ENCODE peak calls at places on chromosomes 4 and X, in five cellular contexts. Q is CD8-positive, alpha-beta memory T cell; G is Panc1; E is tibial nerve; H is GM23248. Y is an unnamed sample.

GRCh38 chr4:152983774-152984411 is 47.8 kb downstream of the FHDC1 start:
- DNase-seq in Q (no peak), G (no peak), E (no peak), H (peak), Y (no peak)

GRCh38 chrX:134144231-134144630 is 92.8 kb upstream of the CCDC160 start:
- DNase-seq in Q (no peak), G (no peak), E (no peak), H (peak), Y (no peak)

GRCh38 chr4:6372649-6373525 is 99.5 kb downstream of the PPP2R2C start:
- DNase-seq in Q (no peak), G (no peak), E (no peak), H (peak), Y (peak)

GRCh38 chr4:69156913-69157312 is 57.6 kb downstream of the UGT2B11 start:
- DNase-seq in Q (no peak), G (no peak), E (no peak), H (peak), Y (peak)

GRCh38 chr4:158121203-158121586 is 51.6 kb downstream of the GASK1B start:
- DNase-seq in Q (no peak), G (no peak), E (no peak), H (peak), Y (no peak)

GRCh38 chr4:80365928-80366327 is 30.4 kb downstream of the CFAP299 start:
- DNase-seq in Q (peak), G (no peak), E (no peak), H (peak), Y (peak)

GRCh38 chr4:168612435-168613139 is 115.7 kb downstream of the PALLD start:
- DNase-seq in Q (no peak), G (no peak), E (no peak), H (peak), Y (no peak)

GRCh38 chrX:132751043-132751690 is 207.3 kb downstream of the HS6ST2 start:
- DNase-seq in Q (no peak), G (no peak), E (no peak), H (no peak), Y (no peak)

GRCh38 chr4:48906283-48907173 is at the start of gene OCIAD2:
- DNase-seq in Q (peak), G (no peak), E (no peak), H (peak), Y (peak)

GRCh38 chrX:36908801-36909403 is 99.3 kb upstream of the FAM47C start:
- DNase-seq in Q (no peak), G (no peak), E (no peak), H (peak), Y (no peak)

GRCh38 chr4:182449186-182449880 is 206.1 kb downstream of the TENM3 start:
- DNase-seq in Q (no peak), G (no peak), E (no peak), H (no peak), Y (peak)
- H3K27ac ChIP-seq in Q (no peak), G (no peak), E (peak), H (no peak), Y (no peak)

GRCh38 chr4:15755781-15756180 is 22.3 kb upstream of the CD38 start:
- DNase-seq in Q (no peak), G (no peak), E (no peak), H (no peak), Y (no peak)
- H3K4me3 ChIP-seq in Q (peak), G (no peak), E (no peak), H (no peak), Y (no peak)

GRCh38 chr4:77181737-77182136 is 24.7 kb downstream of the CCNG2 start:
- DNase-seq in Q (no peak), G (no peak), E (no peak), H (no peak), Y (no peak)
- H3K27ac ChIP-seq in Q (no peak), G (no peak), E (no peak), H (no peak), Y (no peak)

GRCh38 chrX:108735680-108736508 is 469 bp downstream of the IRS4 start:
- DNase-seq in Q (no peak), G (no peak), E (no peak), H (peak), Y (no peak)
- H3K4me3 ChIP-seq in Q (no peak), G (peak), E (peak), H (peak), Y (peak)

DNA sequence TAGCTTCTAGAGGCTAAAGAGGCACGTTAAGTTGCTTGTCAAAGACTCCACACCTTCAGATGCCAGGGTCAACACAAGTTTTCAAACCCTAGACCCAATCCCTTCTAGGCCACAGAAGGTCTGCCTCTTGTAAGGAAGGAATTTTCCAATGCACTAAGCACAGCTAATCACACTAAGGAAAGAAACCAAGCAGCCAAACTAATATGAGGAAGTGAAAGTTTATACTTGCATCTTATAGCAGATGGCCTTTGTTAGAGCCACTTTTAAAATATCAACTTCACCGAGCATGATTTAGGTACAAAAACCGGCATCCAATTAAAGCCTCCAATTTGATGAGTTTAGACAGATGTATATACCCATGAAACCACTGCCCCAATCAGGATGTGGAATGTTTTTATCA is 9.9 kb downstream of the FHL1 start:
- DNase-seq in Q (no peak), G (no peak), E (no peak), H (no peak), Y (no peak)
- H3K27ac ChIP-seq in Q (no peak), G (no peak), E (no peak), H (no peak), Y (no peak)

GRCh38 chr4:125368161-125368560 is 53.4 kb downstream of the FAT4 start:
- DNase-seq in Q (no peak), G (no peak), E (no peak), H (peak), Y (no peak)
- H3K4me3 ChIP-seq in Q (no peak), G (no peak), E (peak), H (peak), Y (no peak)

GRCh38 chr4:118753096-118753495 is 67.9 kb downstream of the METTL14 start:
- DNase-seq in Q (no peak), G (no peak), E (no peak), H (no peak), Y (no peak)

GRCh38 chr4:118753685-118754084 is 68.5 kb downstream of the METTL14 start:
- DNase-seq in Q (no peak), G (no peak), E (no peak), H (no peak), Y (no peak)

GRCh38 chr4:118755438-118756226 is 70.4 kb downstream of the METTL14 start:
- DNase-seq in Q (no peak), G (no peak), E (no peak), H (no peak), Y (no peak)

GRCh38 chr4:118756429-118756828 is 71.2 kb downstream of the METTL14 start:
- DNase-seq in Q (no peak), G (no peak), E (no peak), H (no peak), Y (no peak)

DNA sequence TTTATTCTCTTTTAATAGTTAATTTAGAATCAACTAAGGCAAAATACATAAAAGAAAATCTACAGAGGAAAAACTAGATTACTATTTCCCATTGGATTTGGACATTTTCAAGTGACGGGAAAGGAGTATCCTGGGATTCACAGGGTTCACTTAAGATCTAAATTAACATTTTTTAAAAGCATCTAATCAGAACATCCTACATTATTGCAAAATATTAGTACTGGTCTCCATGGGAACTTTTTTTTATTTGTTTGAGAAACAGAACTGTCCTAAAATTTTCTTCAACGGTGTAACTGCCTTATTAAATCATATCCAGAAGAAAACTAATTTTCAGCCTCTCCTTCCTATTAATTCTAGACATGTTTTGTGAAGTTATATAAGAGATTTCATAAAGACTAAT is 69.7 kb downstream of the METTL14 start:
- DNase-seq in Q (no peak), G (no peak), E (no peak), H (no peak), Y (no peak)
- H3K27ac ChIP-seq in Q (no peak), G (no peak), E (no peak), H (peak), Y (no peak)

DNA sequence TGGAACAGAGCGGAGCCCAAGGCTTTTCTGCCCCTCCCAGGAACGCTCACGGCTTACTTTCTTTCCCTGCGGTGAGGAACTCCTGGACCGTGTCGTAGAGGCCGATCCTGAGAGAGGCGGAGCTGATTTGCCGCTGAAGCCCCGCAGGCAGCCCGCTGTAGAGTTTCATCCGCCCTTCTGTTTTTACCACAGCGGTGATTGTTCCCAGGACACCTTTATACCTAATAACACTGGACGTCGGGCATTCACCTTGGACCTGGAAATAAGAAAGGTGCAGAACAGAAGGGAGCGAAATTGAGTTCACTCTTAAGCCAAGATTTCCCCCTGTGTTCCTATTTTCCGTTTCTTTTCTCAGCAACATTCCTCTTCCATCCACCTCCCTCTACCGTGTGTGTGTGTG is 1.0 kb downstream of the UCP1 start:
- DNase-seq in Q (no peak), G (no peak), E (no peak), H (peak), Y (no peak)
- H3K4me3 ChIP-seq in Q (no peak), G (no peak), E (no peak), H (peak), Y (peak)

DNA sequence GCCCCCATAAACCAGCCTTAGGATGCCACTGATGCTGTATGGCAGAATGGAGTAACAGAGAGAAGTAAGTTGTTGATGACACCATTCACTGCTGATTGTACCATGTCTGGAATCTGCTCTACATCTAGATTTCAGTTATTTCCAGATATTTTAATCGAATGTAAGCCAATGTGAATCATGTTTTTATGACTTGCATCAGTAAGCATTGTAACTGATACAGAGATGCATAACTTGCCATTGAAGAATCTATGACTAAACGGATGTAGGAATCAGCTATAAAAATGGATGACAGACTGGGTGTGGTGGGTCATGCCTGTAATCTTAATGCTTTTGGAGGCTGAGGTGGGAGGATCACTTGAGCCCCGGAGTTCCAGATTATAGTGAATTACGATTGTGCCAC is 161.0 kb upstream of the GATB start:
- DNase-seq in Q (no peak), G (no peak), E (no peak), H (peak), Y (no peak)
- H3K27ac ChIP-seq in Q (no peak), G (no peak), E (no peak), H (peak), Y (no peak)